ENCODE peak calls at places on chromosomes 11 and 22, in six cellular contexts. N is GM12892, W is GM12878, U is H1, B is HepG2, Q is K562. E is an unnamed sample.

GRCh38 chr11:92440701-92441338 is 216.2 kb downstream of the FAT3 start:
- DNase-seq in B (no peak), Q (no peak), U (no peak), N (no peak), W (no peak), E (no peak)

GRCh38 chr11:48005133-48005532 is 24.8 kb downstream of the PTPRJ start:
- DNase-seq in U (no peak), Q (no peak), W (no peak), N (no peak), B (no peak), E (no peak)

GRCh38 chr11:45374632-45375031 is 88.5 kb upstream of the SYT13 start:
- DNase-seq in W (no peak), N (no peak), B (no peak), Q (no peak), U (no peak), E (no peak)

GRCh38 chr11:77065878-77066228 is 918 bp upstream of the CAPN5 start:
- DNase-seq in W (no peak), B (no peak), U (no peak), Q (no peak), N (no peak), E (no peak)

GRCh38 chr22:44292007-44292370 is 20.8 kb downstream of the SHISAL1 start:
- DNase-seq in W (no peak), Q (no peak), B (no peak), N (no peak), U (no peak), E (no peak)

GRCh38 chr22:41966607-41967240 is 2.5 kb upstream of the SEPTIN3 start:
- DNase-seq in U (no peak), W (peak), B (peak), N (no peak), Q (peak), E (peak)

GRCh38 chr11:129314381-129314780 is 61.3 kb upstream of the BARX2 start:
- DNase-seq in U (no peak), Q (no peak), B (no peak), W (no peak), N (no peak), E (no peak)

GRCh38 chr11:132626446-132626845 is 905.9 kb downstream of the OPCML start:
- DNase-seq in Q (no peak), B (no peak), W (no peak), N (no peak), U (no peak), E (no peak)

GRCh38 chr22:26168199-26168915 is 905 bp upstream of the SEZ6L start:
- DNase-seq in Q (no peak), W (no peak), U (no peak), N (no peak), B (no peak), E (no peak)

GRCh38 chr11:65894034-65894591 is 3.6 kb downstream of the CCDC85B start:
- DNase-seq in W (no peak), N (no peak), B (no peak), Q (no peak), U (no peak), E (no peak)

GRCh38 chr11:69010964-69011623 is 2.0 kb downstream of the MRGPRF start:
- DNase-seq in U (peak), W (no peak), B (no peak), N (no peak), Q (peak), E (peak)

GRCh38 chr11:70624598-70624993 is 226.3 kb downstream of the CTTN start:
- DNase-seq in N (no peak), B (no peak), W (no peak), U (no peak), Q (no peak), E (no peak)

GRCh38 chr11:118219244-118219643 is 5.6 kb downstream of the JAML start:
- DNase-seq in U (no peak), N (no peak), Q (no peak), B (peak), W (no peak), E (no peak)

GRCh38 chr11:20102393-20102792 is 57.9 kb downstream of the DBX1 start:
- DNase-seq in N (no peak), U (no peak), B (no peak), W (no peak), Q (no peak), E (no peak)

GRCh38 chr11:115409691-115410220 is 94.5 kb downstream of the CADM1 start:
- DNase-seq in N (no peak), B (peak), U (no peak), W (no peak), Q (no peak), E (no peak)

GRCh38 chr11:130814440-130815073 is 101.7 kb downstream of the SNX19 start:
- DNase-seq in N (no peak), B (no peak), U (no peak), Q (no peak), W (no peak), E (no peak)

GRCh38 chr11:122468965-122469364 is 186.6 kb upstream of the UBASH3B start:
- DNase-seq in W (no peak), B (no peak), Q (no peak), N (no peak), U (no peak), E (no peak)

GRCh38 chr22:43829904-43830851 is 18.1 kb upstream of the EFCAB6 start:
- DNase-seq in B (no peak), Q (no peak), U (no peak), W (no peak), N (no peak), E (no peak)

GRCh38 chr11:45926536-45927331 is 4.3 kb downstream of the LARGE2 start:
- DNase-seq in B (no peak), U (no peak), N (no peak), Q (no peak), W (no peak), E (no peak)

GRCh38 chr22:20026204-20026908 is 5.4 kb downstream of the TANGO2 start:
- DNase-seq in W (no peak), B (no peak), U (no peak), Q (no peak), N (no peak), E (no peak)

GRCh38 chr11:15942126-15942525 is 414.2 kb downstream of the SOX6 start:
- DNase-seq in Q (no peak), B (no peak), U (no peak), W (no peak), N (no peak), E (no peak)

GRCh38 chr22:49704345-49705215 is 123.1 kb downstream of the BRD1 start:
- DNase-seq in Q (peak), U (no peak), B (no peak), W (no peak), N (no peak), E (no peak)

GRCh38 chr11:9825315-9825714 is 161.4 kb downstream of the SWAP70 start:
- DNase-seq in W (no peak), Q (no peak), N (no peak), B (no peak), U (no peak), E (no peak)

GRCh38 chr11:118287006-118287405 is 17.5 kb upstream of the CD3E start:
- DNase-seq in Q (no peak), W (no peak), B (no peak), N (no peak), U (no peak), E (no peak)

GRCh38 chr11:70416881-70417280 is 18.6 kb downstream of the CTTN start:
- DNase-seq in Q (no peak), N (no peak), W (no peak), B (no peak), U (no peak), E (no peak)

GRCh38 chr22:17784776-17785175 is 10.5 kb upstream of the BID start:
- DNase-seq in B (no peak), U (no peak), N (no peak), Q (no peak), W (no peak), E (no peak)

GRCh38 chr22:50625131-50625567 is 2.8 kb downstream of the ARSA start:
- DNase-seq in N (no peak), Q (no peak), W (no peak), B (no peak), U (no peak), E (no peak)

GRCh38 chr11:102320679-102321078 is 3.4 kb downstream of the BIRC3 start:
- DNase-seq in U (no peak), N (no peak), Q (no peak), B (no peak), W (no peak), E (no peak)

GRCh38 chr11:84249344-84250135 is 963.4 kb upstream of the CCDC90B start:
- DNase-seq in U (no peak), Q (no peak), W (peak), N (no peak), B (no peak), E (no peak)

GRCh38 chr11:128061321-128061871 is 526.0 kb downstream of the ETS1 start:
- DNase-seq in B (no peak), N (no peak), W (no peak), Q (no peak), U (no peak), E (no peak)

GRCh38 chr11:34633990-34634725 is 13.3 kb downstream of the EHF start:
- DNase-seq in B (peak), W (no peak), U (no peak), Q (no peak), N (no peak), E (peak)

GRCh38 chr11:36432093-36432469 is 78.0 kb downstream of the TRAF6 start:
- DNase-seq in U (no peak), N (no peak), W (no peak), Q (no peak), B (no peak), E (no peak)

GRCh38 chr22:49760280-49760629 is 67.4 kb downstream of the BRD1 start:
- DNase-seq in Q (no peak), U (no peak), W (peak), N (no peak), B (no peak), E (no peak)

GRCh38 chr11:72561856-72562255 is 112.4 kb downstream of the PDE2A start:
- DNase-seq in U (no peak), B (no peak), Q (no peak), N (no peak), W (no peak), E (no peak)

GRCh38 chr22:20080776-20081654 is 974 bp downstream of the DGCR8 start:
- DNase-seq in W (no peak), N (no peak), Q (peak), B (peak), U (peak), E (no peak)

GRCh38 chr11:86941871-86942208 is 13.4 kb downstream of the FZD4 start:
- DNase-seq in B (no peak), Q (no peak), W (no peak), U (no peak), N (no peak), E (no peak)

GRCh38 chr11:38718049-38718448 is 2120.0 kb upstream of the RAG2 start:
- DNase-seq in B (peak), N (no peak), U (no peak), Q (peak), W (no peak), E (no peak)

GRCh38 chr22:25353516-25354445 is 134.3 kb downstream of the CRYBB2 start:
- DNase-seq in B (no peak), U (no peak), Q (no peak), W (no peak), N (no peak), E (no peak)

GRCh38 chr22:45450931-45451651 is 37.6 kb downstream of the RIBC2 start:
- DNase-seq in N (no peak), U (no peak), Q (no peak), B (no peak), W (no peak), E (no peak)

DNA sequence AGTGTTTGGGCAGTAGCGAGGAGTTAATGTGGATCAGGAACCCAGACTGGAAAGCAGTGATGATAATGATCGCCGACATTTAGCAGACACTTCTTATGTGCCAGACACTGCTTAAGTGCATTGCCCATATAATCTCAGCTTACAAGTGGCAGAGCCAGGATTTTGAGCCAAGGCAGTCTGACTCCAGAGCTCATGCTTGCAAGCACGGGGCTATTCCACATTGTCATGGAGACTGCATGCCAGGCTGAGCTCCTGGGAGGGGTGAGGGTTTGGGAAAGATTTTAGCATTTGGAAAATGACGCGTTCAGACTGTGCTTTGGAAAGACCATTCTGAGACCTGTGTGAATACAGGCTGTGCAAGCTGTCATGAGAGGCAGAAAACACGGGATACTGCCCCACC is 302.7 kb downstream of the DDX10 start:
- DNase-seq in N (no peak), U (no peak), Q (no peak), B (no peak), W (no peak), E (no peak)
- TF ChIP-seq POLR2AphosphoS5 in N (no peak), U (no peak), Q (no peak), B (no peak), W (no peak), E (no peak)

GRCh38 chr11:96391698-96392307 is 2.0 kb downstream of the JRKL start:
- DNase-seq in Q (peak), B (no peak), U (no peak), W (no peak), N (no peak), E (no peak)

GRCh38 chr11:96393753-96394348 is 4.0 kb downstream of the JRKL start:
- DNase-seq in N (no peak), Q (peak), W (peak), U (no peak), B (peak), E (no peak)

GRCh38 chr11:96388891-96389603 is 665 bp downstream of the CCDC82 start:
- DNase-seq in Q (peak), N (peak), U (peak), B (peak), W (peak), E (no peak)

GRCh38 chr11:96390403-96390830 is 604 bp downstream of the JRKL start:
- DNase-seq in N (no peak), U (no peak), B (no peak), W (no peak), Q (no peak), E (no peak)

GRCh38 chr11:96389604-96390402 is at the start of the genes CCDC82 and JRKL:
- DNase-seq in U (peak), B (peak), W (peak), N (peak), Q (peak), E (peak)
- TF ChIP-seq POLR2A in U (peak), B (peak), W (peak), N (peak), Q (peak), E (no peak)

DNA sequence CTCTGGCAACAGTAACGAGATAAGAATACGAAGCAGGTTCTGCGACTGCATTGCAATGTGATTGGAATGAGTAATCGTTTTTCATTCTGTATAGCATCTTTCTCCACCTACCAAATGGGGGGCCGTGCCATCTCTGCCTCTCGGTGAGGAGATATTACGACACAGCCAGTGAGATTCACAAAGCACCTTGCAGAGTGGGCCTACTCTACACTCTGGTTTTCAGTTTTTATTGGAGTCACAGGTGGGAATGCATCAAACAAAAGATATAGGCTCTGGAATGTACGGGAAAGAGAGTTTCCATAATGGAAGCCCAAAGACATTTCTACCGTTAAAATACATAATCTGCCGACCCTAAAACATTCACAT is 475 bp upstream of the RTN3 start:
- DNase-seq in Q (peak), U (no peak), N (no peak), W (no peak), B (no peak), E (no peak)
- TF ChIP-seq TAF1 in Q (no peak), U (no peak), N (no peak), W (no peak), B (no peak), E (no peak)

DNA sequence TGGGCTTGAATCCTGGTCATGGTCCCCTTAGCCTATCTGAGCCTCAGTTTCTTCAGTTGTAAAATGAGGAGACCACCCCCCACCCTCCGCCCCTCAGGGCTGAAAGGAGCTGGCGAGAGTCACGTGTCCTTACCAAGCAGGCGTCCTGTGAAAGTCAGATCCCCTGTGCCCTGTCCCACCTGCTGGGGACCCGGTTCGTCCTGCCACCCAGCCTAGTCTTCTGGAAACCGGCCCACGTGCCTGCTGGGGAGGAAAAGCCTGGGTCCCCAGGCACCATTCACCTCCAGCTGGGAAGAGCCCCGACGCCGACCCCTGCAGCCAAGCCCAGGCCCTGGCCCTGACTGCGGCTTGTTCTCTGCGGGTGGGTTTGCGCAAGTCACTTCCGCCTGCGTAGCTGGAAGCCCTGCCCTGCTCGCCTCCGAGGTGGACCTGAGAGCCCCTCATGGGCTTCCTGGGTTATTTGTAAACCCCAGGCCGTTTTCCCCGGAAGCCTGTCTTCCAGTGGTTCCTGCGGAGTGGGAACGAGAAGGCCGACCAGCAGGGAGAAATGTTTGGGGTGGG is 679 bp upstream of the SSH3 start:
- DNase-seq in Q (no peak), B (no peak), W (no peak), N (no peak), U (no peak), E (no peak)
- TF ChIP-seq POLR2AphosphoS5 in Q (no peak), B (no peak), W (no peak), N (peak), U (no peak), E (no peak)

GRCh38 chr11:1555713-1556153 is 16.3 kb downstream of the DUSP8 start:
- DNase-seq in U (no peak), W (no peak), N (no peak), Q (no peak), B (no peak), E (no peak)

GRCh38 chr11:1556278-1557167 is 15.5 kb downstream of the DUSP8 start:
- DNase-seq in N (no peak), U (no peak), Q (no peak), W (no peak), B (no peak), E (no peak)

GRCh38 chr11:1557168-1557884 is 14.7 kb downstream of the DUSP8 start:
- DNase-seq in U (no peak), Q (no peak), N (no peak), W (no peak), B (no peak), E (no peak)

GRCh38 chr11:1554981-1555712 is 16.9 kb downstream of the DUSP8 start:
- DNase-seq in W (no peak), N (no peak), B (no peak), U (no peak), Q (no peak), E (no peak)

DNA sequence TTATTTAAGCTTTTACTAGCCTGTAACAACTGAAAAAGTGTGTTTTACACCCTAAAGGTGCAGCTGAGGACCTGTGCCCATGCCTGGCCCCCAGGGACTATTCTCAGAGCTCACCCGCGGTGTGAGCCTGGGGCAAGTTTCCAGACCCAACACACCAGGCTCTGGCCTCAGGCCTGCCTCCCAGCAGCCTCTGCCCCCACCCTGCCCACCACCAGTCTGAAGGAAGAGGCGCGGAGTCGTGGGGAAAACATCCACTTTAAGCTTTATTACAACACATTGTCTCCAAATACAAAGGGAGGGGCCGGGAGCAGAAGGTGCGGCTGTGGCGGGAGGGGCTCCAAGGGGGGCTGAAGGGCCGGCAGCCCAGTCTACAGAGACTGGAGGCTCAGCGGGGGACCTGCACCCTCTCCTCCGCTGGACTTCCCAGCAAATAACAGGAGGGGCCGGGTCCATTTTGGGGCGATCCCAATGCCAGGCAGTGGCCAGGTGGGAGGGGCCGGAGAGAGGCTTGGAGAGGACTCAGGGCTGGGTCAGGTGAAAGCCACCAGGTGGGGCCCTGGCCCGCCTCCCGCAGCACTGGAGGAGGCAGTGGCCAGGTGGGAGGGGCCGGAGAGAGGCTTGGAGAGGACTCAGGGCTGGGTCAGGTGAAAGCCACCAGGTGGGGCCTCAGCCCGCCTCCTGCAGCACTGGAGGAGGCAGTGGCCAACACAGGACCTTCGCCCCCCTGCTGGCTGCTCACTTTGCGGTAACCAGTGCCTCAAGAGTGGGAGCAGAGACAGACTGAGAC is 18.1 kb downstream of the DUSP8 start:
- DNase-seq in B (no peak), Q (no peak), N (no peak), U (no peak), W (no peak), E (no peak)
- TF ChIP-seq POLR2A in B (no peak), Q (no peak), N (no peak), U (no peak), W (no peak), E (no peak)

GRCh38 chr22:36925388-36926290 is 12.2 kb downstream of the CSF2RB start:
- DNase-seq in N (no peak), U (no peak), Q (no peak), W (no peak), B (no peak), E (no peak)
- TF ChIP-seq TAF1 in N (no peak), U (no peak), Q (no peak), W (no peak), B (no peak), E (no peak)

GRCh38 chr11:105022998-105023397 is at the start of gene CASP5:
- DNase-seq in N (no peak), U (no peak), Q (no peak), B (no peak), W (no peak), E (no peak)
- TF ChIP-seq POLR2AphosphoS5 in N (no peak), U (no peak), Q (no peak), B (no peak), W (no peak), E (no peak)

E was measured in GM12891.